ENCODE peak calls at places on chromosome 6, in eight cellular contexts. One of them, this sample, is unnamed.

GRCh38 chr6:17237246-17237645 is 43.9 kb upstream of the RBM24 start:
- DNase-seq in caudate nucleus: no peak
- DNase-seq in activated T-helper 2 cell treated with anti-CD3 and anti-CD28 coated beads, Interferon-gamma antibody, Interleukin-2, Interleukin-4, amounts not matched to agents 10 μg/mL and 5 μg/mL and 100 μg/mL, durations not matched to agents 14 hours and 24 hours and 36 hours: no peak
- DNase-seq in NCI-H1048: no peak
- DNase-seq in GM04504: no peak
- DNase-seq in type B pancreatic cell: no peak
- DNase-seq in cardiac muscle cell: no peak
- DNase-seq in HS-27A: no peak
- DNase-seq in this sample: no peak

GRCh38 chr6:165634076-165634475 is 29.0 kb downstream of the PDE10A start:
- DNase-seq in cardiac muscle cell: no peak
- DNase-seq in NCI-H1048: no peak
- DNase-seq in caudate nucleus: no peak
- DNase-seq in type B pancreatic cell: no peak
- DNase-seq in GM04504: no peak
- DNase-seq in HS-27A: no peak
- DNase-seq in activated T-helper 2 cell treated with anti-CD3 and anti-CD28 coated beads, Interferon-gamma antibody, Interleukin-2, Interleukin-4, amounts not matched to agents 10 μg/mL and 5 μg/mL and 100 μg/mL, durations not matched to agents 14 hours and 24 hours and 36 hours: no peak
- DNase-seq in this sample: no peak

GRCh38 chr6:36953931-36954261 is 642 bp upstream of the PI16 start:
- DNase-seq in GM04504: no peak
- DNase-seq in caudate nucleus: no peak
- DNase-seq in type B pancreatic cell: no peak
- DNase-seq in activated T-helper 2 cell treated with anti-CD3 and anti-CD28 coated beads, Interferon-gamma antibody, Interleukin-2, Interleukin-4, amounts not matched to agents 10 μg/mL and 5 μg/mL and 100 μg/mL, durations not matched to agents 14 hours and 24 hours and 36 hours: no peak
- DNase-seq in NCI-H1048: no peak
- DNase-seq in cardiac muscle cell: no peak
- DNase-seq in HS-27A: no peak
- DNase-seq in this sample: no peak

GRCh38 chr6:95203153-95203754 is 374.1 kb upstream of the MANEA start:
- DNase-seq in activated T-helper 2 cell treated with anti-CD3 and anti-CD28 coated beads, Interferon-gamma antibody, Interleukin-2, Interleukin-4, amounts not matched to agents 10 μg/mL and 5 μg/mL and 100 μg/mL, durations not matched to agents 14 hours and 24 hours and 36 hours: no peak
- DNase-seq in type B pancreatic cell: no peak
- DNase-seq in caudate nucleus: no peak
- DNase-seq in cardiac muscle cell: peak
- DNase-seq in HS-27A: no peak
- DNase-seq in GM04504: no peak
- DNase-seq in NCI-H1048: no peak
- DNase-seq in this sample: no peak

GRCh38 chr6:21679761-21680265 is 86.3 kb downstream of the SOX4 start:
- DNase-seq in cardiac muscle cell: peak
- DNase-seq in HS-27A: peak
- DNase-seq in GM04504: peak
- DNase-seq in caudate nucleus: no peak
- DNase-seq in type B pancreatic cell: no peak
- DNase-seq in NCI-H1048: no peak
- DNase-seq in activated T-helper 2 cell treated with anti-CD3 and anti-CD28 coated beads, Interferon-gamma antibody, Interleukin-2, Interleukin-4, amounts not matched to agents 10 μg/mL and 5 μg/mL and 100 μg/mL, durations not matched to agents 14 hours and 24 hours and 36 hours: no peak
- DNase-seq in this sample: peak

GRCh38 chr6:109478848-109479624 is 4.0 kb downstream of the ZBTB24 start:
- DNase-seq in NCI-H1048: no peak
- DNase-seq in activated T-helper 2 cell treated with anti-CD3 and anti-CD28 coated beads, Interferon-gamma antibody, Interleukin-2, Interleukin-4, amounts not matched to agents 10 μg/mL and 5 μg/mL and 100 μg/mL, durations not matched to agents 14 hours and 24 hours and 36 hours: no peak
- DNase-seq in cardiac muscle cell: no peak
- DNase-seq in type B pancreatic cell: no peak
- DNase-seq in caudate nucleus: no peak
- DNase-seq in GM04504: no peak
- DNase-seq in HS-27A: no peak
- DNase-seq in this sample: no peak

GRCh38 chr6:17964633-17965032 is 22.8 kb downstream of the KIF13A start:
- DNase-seq in cardiac muscle cell: no peak
- DNase-seq in GM04504: no peak
- DNase-seq in type B pancreatic cell: no peak
- DNase-seq in HS-27A: no peak
- DNase-seq in activated T-helper 2 cell treated with anti-CD3 and anti-CD28 coated beads, Interferon-gamma antibody, Interleukin-2, Interleukin-4, amounts not matched to agents 10 μg/mL and 5 μg/mL and 100 μg/mL, durations not matched to agents 14 hours and 24 hours and 36 hours: no peak
- DNase-seq in NCI-H1048: no peak
- DNase-seq in caudate nucleus: no peak
- DNase-seq in this sample: no peak

GRCh38 chr6:133532908-133533307 is 291.8 kb downstream of the EYA4 start:
- DNase-seq in GM04504: no peak
- DNase-seq in activated T-helper 2 cell treated with anti-CD3 and anti-CD28 coated beads, Interferon-gamma antibody, Interleukin-2, Interleukin-4, amounts not matched to agents 10 μg/mL and 5 μg/mL and 100 μg/mL, durations not matched to agents 14 hours and 24 hours and 36 hours: no peak
- DNase-seq in cardiac muscle cell: no peak
- DNase-seq in HS-27A: no peak
- DNase-seq in caudate nucleus: no peak
- DNase-seq in type B pancreatic cell: no peak
- DNase-seq in NCI-H1048: no peak
- DNase-seq in this sample: no peak

GRCh38 chr6:34032856-34033255 is 113.0 kb downstream of the GRM4 start:
- DNase-seq in GM04504: no peak
- DNase-seq in caudate nucleus: no peak
- DNase-seq in HS-27A: no peak
- DNase-seq in type B pancreatic cell: no peak
- DNase-seq in NCI-H1048: no peak
- DNase-seq in activated T-helper 2 cell treated with anti-CD3 and anti-CD28 coated beads, Interferon-gamma antibody, Interleukin-2, Interleukin-4, amounts not matched to agents 10 μg/mL and 5 μg/mL and 100 μg/mL, durations not matched to agents 14 hours and 24 hours and 36 hours: no peak
- DNase-seq in cardiac muscle cell: no peak
- DNase-seq in this sample: no peak

GRCh38 chr6:41374618-41375590 is 39.5 kb downstream of the NCR2 start:
- DNase-seq in caudate nucleus: peak
- DNase-seq in cardiac muscle cell: no peak
- DNase-seq in HS-27A: no peak
- DNase-seq in type B pancreatic cell: no peak
- DNase-seq in activated T-helper 2 cell treated with anti-CD3 and anti-CD28 coated beads, Interferon-gamma antibody, Interleukin-2, Interleukin-4, amounts not matched to agents 10 μg/mL and 5 μg/mL and 100 μg/mL, durations not matched to agents 14 hours and 24 hours and 36 hours: no peak
- DNase-seq in GM04504: no peak
- DNase-seq in NCI-H1048: no peak
- DNase-seq in this sample: no peak

GRCh38 chr6:148885154-148885870 is 138.5 kb downstream of the UST start:
- DNase-seq in type B pancreatic cell: no peak
- DNase-seq in GM04504: peak
- DNase-seq in HS-27A: no peak
- DNase-seq in caudate nucleus: no peak
- DNase-seq in NCI-H1048: no peak
- DNase-seq in cardiac muscle cell: no peak
- DNase-seq in activated T-helper 2 cell treated with anti-CD3 and anti-CD28 coated beads, Interferon-gamma antibody, Interleukin-2, Interleukin-4, amounts not matched to agents 10 μg/mL and 5 μg/mL and 100 μg/mL, durations not matched to agents 14 hours and 24 hours and 36 hours: no peak
- DNase-seq in this sample: no peak

This sample was measured in non-pigmented ciliary epithelial cell.